ENCODE peak calls at places on chromosome 5, in four cellular contexts. F, I, W and R are unnamed samples. For H3K4me1, the result is how much of the 10 kb centered on the place peaks cover.

GRCh38 chr5:127844631-127845030 is 141.4 kb downstream of the CCDC192 start:
- DNase-seq in F (no peak), I (no peak), W (peak), R (no peak)

GRCh38 chr5:160480652-160481051 is 59.0 kb downstream of the PTTG1 start:
- DNase-seq in F (no peak), I (no peak), W (no peak), R (no peak)

GRCh38 chr5:177426566-177427210 is at the start of gene GRK6:
- DNase-seq in F (peak), I (peak), W (peak), R (no peak)

GRCh38 chr5:176737001-176737745 is 73.2 kb upstream of the UNC5A start:
- DNase-seq in F (peak), I (no peak), W (peak), R (no peak)

GRCh38 chr5:8457187-8458037 is 588.5 kb downstream of the MTRR start:
- DNase-seq in F (peak), I (peak), W (peak), R (peak)

GRCh38 chr5:135225856-135226560 is 173.0 kb downstream of the MACROH2A1 start:
- DNase-seq in F (peak), I (no peak), W (no peak), R (no peak)

GRCh38 chr5:60672693-60673264 is 27.2 kb downstream of the DEPDC1B start:
- DNase-seq in F (no peak), I (no peak), W (no peak), R (no peak)

GRCh38 chr5:136094189-136094912 is 38.3 kb upstream of the SMAD5 start:
- DNase-seq in F (no peak), I (no peak), W (no peak), R (no peak)

GRCh38 chr5:127326438-127326837 is 35.8 kb downstream of the MEGF10 start:
- DNase-seq in F (no peak), I (no peak), W (no peak), R (no peak)

GRCh38 chr5:93595420-93596136 is 12.6 kb downstream of the NR2F1 start:
- DNase-seq in F (no peak), I (no peak), W (no peak), R (no peak)

GRCh38 chr5:134148986-134149539 is 27.7 kb downstream of the SKP1 start:
- DNase-seq in F (no peak), I (no peak), W (no peak), R (peak)

GRCh38 chr5:134145779-134146581 is 30.8 kb downstream of the SKP1 start:
- DNase-seq in F (peak), I (peak), W (peak), R (peak)

GRCh38 chr5:134149571-134150303 is 27.0 kb downstream of the SKP1 start:
- DNase-seq in F (no peak), I (no peak), W (peak), R (peak)

GRCh38 chr5:134146651-134147544 is 29.9 kb downstream of the SKP1 start:
- DNase-seq in F (peak), I (no peak), W (peak), R (peak)

GRCh38 chr5:134148316-134148715 is 28.4 kb downstream of the SKP1 start:
- DNase-seq in F (no peak), I (no peak), W (peak), R (no peak)
- H3K4me1 ChIP-seq in F (under half), I (under half), W (under half), R (under half)

GRCh38 chr5:138870611-138871010 is 4.5 kb downstream of the LRRTM2 start:
- DNase-seq in F (no peak), I (no peak), W (no peak), R (no peak)

GRCh38 chr5:138869038-138869437 is 6.1 kb downstream of the LRRTM2 start:
- DNase-seq in F (no peak), I (no peak), W (no peak), R (no peak)

GRCh38 chr5:138867011-138867410 is 8.1 kb downstream of the LRRTM2 start:
- DNase-seq in F (no peak), I (no peak), W (no peak), R (no peak)

GRCh38 chr5:138873096-138873885 is 1.8 kb downstream of the LRRTM2 start:
- DNase-seq in F (no peak), I (no peak), W (peak), R (no peak)

DNA sequence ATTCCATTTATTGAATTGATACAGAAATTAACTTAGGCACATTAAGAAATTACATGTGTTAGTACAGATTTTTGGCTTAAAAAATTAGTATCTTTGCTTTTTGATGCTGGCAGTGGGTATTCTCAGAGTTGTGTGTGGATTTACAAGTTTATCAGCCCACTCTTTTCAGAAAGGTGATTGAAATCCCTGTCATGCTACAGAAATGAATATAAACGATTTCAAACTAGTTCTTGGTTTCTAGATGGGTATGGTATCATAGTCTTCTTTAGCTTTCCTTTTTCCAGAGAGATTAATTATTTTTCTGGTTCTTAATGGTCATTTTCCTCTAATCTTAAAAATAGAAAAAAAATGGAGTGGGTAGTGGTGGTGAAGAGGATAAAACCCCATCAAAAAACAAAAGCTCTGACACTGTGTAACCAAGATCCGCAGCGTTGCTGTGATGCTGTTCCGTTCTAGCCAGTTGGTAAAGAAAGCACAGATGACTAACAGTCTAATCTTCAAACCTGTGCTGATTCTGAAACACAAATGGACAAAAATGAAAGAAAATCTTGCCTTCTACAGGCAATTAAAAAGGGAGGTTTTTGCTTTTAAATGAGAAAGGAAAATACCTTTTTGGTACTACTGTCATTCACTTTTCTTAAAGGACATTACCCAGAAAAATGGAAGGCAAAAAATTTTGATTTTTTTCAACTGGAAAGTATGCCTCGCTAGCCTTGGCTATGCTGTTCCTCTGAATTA is 5.2 kb downstream of the LRRTM2 start:
- DNase-seq in F (no peak), I (no peak), W (no peak), R (no peak)
- H3K4me1 ChIP-seq in F (under half), I (under half), W (under half), R (under half)

GRCh38 chr5:72711361-72711760 is 105.1 kb upstream of the TNPO1 start:
- DNase-seq in F (no peak), I (no peak), W (no peak), R (no peak)
- H3K4me1 ChIP-seq in F (under half), I (under half), W (under half), R (under half)

GRCh38 chr5:151038292-151038745 is 17.9 kb downstream of the GPX3 start:
- DNase-seq in F (no peak), I (no peak), W (no peak), R (no peak)

GRCh38 chr5:151037561-151038291 is 17.3 kb downstream of the GPX3 start:
- DNase-seq in F (peak), I (no peak), W (no peak), R (peak)

GRCh38 chr5:151038801-151039238 is 18.4 kb downstream of the GPX3 start:
- DNase-seq in F (no peak), I (no peak), W (no peak), R (no peak)

GRCh38 chr5:151040211-151040747 is 19.9 kb downstream of the GPX3 start:
- DNase-seq in F (no peak), I (peak), W (no peak), R (no peak)

GRCh38 chr5:151039665-151040064 is 19.3 kb downstream of the GPX3 start:
- DNase-seq in F (no peak), I (no peak), W (no peak), R (no peak)
- H3K4me1 ChIP-seq in F (under half), I (under half), W (under half), R (under half)

GRCh38 chr5:36882250-36882649 is 5.7 kb downstream of the NIPBL start:
- DNase-seq in F (no peak), I (no peak), W (no peak), R (no peak)
- H3K4me1 ChIP-seq in F (under half), I (under half), W (under half), R (under half)

GRCh38 chr5:139577689-139578347 is 16.7 kb downstream of the UBE2D2 start:
- DNase-seq in F (no peak), I (no peak), W (no peak), R (no peak)

GRCh38 chr5:139575751-139576150 is 14.6 kb downstream of the UBE2D2 start:
- DNase-seq in F (no peak), I (no peak), W (no peak), R (no peak)

GRCh38 chr5:139574641-139575312 is 13.6 kb downstream of the UBE2D2 start:
- DNase-seq in F (no peak), I (peak), W (no peak), R (no peak)

GRCh38 chr5:139575313-139575646 is 14.1 kb downstream of the UBE2D2 start:
- DNase-seq in F (no peak), I (no peak), W (no peak), R (no peak)

DNA sequence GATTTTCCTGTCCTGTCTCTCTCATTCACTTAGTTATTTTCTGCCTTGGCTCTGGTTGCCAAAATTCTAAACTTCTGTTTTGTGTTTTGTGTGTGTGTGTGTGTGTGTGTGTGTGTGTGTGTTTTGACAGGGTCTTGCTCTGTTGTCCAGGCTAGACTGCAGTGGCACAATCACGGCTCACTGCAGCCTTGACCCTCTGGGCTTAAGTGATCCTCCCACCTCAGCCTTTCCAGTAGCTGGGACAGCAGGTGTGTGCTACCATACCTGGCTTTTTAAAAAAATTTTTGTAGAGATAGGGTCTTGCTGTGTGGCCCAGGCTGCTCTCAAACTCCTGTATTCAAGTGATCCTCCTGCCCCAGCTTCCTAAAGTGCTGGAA is 17.2 kb downstream of the UBE2D2 start:
- DNase-seq in F (no peak), I (no peak), W (no peak), R (no peak)
- H3K4me1 ChIP-seq in F (under half), I (under half), W (under half), R (under half)

DNA sequence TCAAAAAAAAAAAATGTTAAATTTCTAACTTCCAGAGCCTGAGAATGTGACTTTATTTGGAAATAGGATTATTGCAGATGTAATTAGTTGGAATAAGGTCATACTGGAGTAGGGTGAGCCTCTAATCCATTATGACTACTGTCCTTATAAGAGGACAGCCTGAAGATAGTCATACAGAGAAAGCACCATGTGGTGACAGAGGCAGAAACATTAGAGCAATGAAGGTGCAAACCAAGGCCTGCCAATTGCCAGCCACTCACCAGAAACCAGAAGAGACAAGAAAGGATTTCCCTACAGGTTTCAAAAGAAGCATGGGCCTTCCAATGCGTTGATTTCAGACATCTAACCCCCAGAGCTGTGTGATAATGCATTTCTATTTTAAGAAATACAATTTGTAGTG is 659.2 kb upstream of the CHD1 start:
- DNase-seq in F (no peak), I (no peak), W (no peak), R (no peak)
- H3K4me1 ChIP-seq in F (under half), I (under half), W (under half), R (under half)

DNA sequence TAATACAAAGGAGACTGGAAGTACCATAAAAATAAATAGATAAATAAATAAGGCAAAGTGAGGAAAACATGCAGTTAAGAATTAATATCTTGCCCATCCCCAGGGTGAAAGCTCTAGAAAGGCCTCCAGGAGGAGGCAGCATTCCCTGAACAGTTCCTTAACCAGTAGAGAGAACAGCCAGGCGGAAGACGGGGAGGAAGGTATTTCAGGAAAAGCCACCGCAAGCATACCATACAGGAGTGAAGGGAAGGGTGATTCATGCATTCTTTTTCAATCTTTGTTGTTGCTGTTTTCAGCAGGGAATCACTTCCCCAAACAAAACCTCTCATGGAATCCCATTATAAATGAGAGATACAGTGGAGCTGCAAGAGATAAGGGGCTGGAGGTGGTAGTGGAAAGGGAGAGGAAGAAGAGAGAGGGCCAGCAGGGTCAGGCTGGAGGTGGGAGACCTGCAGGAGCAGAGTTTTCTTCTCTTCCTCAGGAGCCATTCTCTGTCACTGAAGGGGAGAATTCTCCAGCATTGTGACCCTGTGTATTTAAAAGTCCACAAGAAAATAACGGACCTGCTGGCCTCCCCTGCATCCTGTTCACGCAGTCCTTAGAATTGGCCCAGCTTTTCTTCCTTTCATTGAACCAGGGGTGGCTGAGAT is 256.0 kb downstream of the FAM114A2 start:
- DNase-seq in F (no peak), I (no peak), W (no peak), R (no peak)
- H3K4me1 ChIP-seq in F (under half), I (under half), W (under half), R (under half)